ENCODE peak calls at places on chromosomes 13 and 19, in six cellular contexts. W is SK-N-SH, D is fibroblast of lung, F is IMR-90, Y is neuronal stem cell, N is PC-3. R is an unnamed sample.

GRCh38 chr13:37944476-37945442 is 75.2 kb upstream of the TRPC4 start:
- DNase-seq in W (no peak), D (peak; percentile 22), Y (no peak), N (no peak), F (peak; percentile 3), R (no peak)

GRCh38 chr13:50699874-50700663 is 143.4 kb downstream of the DLEU7 start:
- DNase-seq in W (no peak), D (peak; percentile 29), Y (no peak), N (no peak), F (no peak), R (no peak)

GRCh38 chr19:46546194-46546896 is 50.7 kb upstream of the PNMA8B start:
- DNase-seq in W (peak; percentile 62), N (peak; percentile 28), Y (no peak), F (peak; percentile 14), D (peak; percentile 15), R (peak; percentile 61)

GRCh38 chr19:6269101-6269886 is 10.5 kb downstream of the MLLT1 start:
- DNase-seq in D (no peak), F (no peak), W (no peak), Y (no peak), N (no peak), R (no peak)

GRCh38 chr19:49427339-49427738 is 2.2 kb downstream of the GFY start:
- DNase-seq in Y (no peak), F (no peak), N (no peak), D (no peak), W (no peak), R (no peak)

GRCh38 chr19:40190891-40191835 is at the start of gene MAP3K10:
- DNase-seq in D (peak; percentile 61), N (peak; percentile 61), W (peak; percentile 95), Y (peak; percentile 73), F (peak; percentile 51), R (peak; percentile 59)

GRCh38 chr13:73060251-73061160 is 1.7 kb downstream of the KLF5 start:
- DNase-seq in D (peak; percentile 78), W (peak; percentile 52), Y (peak; percentile 12), N (peak; percentile 60), F (peak; percentile 82), R (peak; percentile 63)

GRCh38 chr13:39767791-39768564 is 112.5 kb downstream of the COG6 start:
- DNase-seq in N (no peak), F (no peak), W (no peak), D (no peak), Y (no peak), R (no peak)

GRCh38 chr19:18439910-18440237 is 1.9 kb upstream of the ISYNA1 start:
- DNase-seq in F (no peak), W (no peak), Y (no peak), D (no peak), N (no peak), R (no peak)

GRCh38 chr19:18437481-18438330 is at the start of gene ISYNA1:
- DNase-seq in F (peak; percentile 20), Y (peak; percentile 69), W (peak; percentile 94), N (peak; percentile 28), D (no peak), R (peak; percentile 64)

GRCh38 chr19:18438331-18439024 is 545 bp upstream of the ISYNA1 start:
- DNase-seq in Y (no peak), N (no peak), F (no peak), W (no peak), D (no peak), R (peak; percentile 77)

GRCh38 chr19:18440421-18440877 is 2.5 kb upstream of the ISYNA1 start:
- DNase-seq in W (peak; percentile 64), F (no peak), D (no peak), Y (no peak), N (peak; percentile 41), R (no peak)

GRCh38 chr19:18439025-18439909 is 1.3 kb upstream of the ISYNA1 start:
- DNase-seq in F (peak; percentile 77), W (no peak), D (no peak), N (peak; percentile 50), Y (no peak), R (peak; percentile 74)
- H3K4me2 ChIP-seq in F (no peak overlapping the region), W (no peak overlapping the region), D (no peak overlapping the region), N (no peak overlapping the region), Y (peak overlapping the region; percentile 28), R (peak overlapping the region; percentile 80)

DNA sequence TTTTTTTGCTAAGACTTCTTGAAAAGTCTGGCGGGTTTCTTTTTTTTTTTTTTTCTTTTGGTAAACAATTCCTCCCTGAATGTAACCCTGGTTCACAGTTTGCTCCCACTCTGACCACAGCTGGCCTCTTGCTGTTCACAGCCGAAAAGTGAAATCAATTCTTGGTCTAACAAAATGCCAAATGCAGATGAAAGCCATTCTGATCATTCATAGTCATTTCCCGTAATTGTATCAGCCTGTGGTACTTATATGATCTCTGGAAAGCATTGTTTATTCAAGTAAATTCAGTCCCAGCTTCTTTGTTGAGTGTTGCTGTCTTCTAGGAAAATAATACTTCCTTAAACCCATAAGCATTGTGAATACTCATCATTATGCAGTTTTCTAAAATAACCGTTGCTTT is 87.5 kb downstream of the MAB21L1 start:
- DNase-seq in N (no peak), F (peak; percentile 3), W (peak; percentile 2), D (peak; percentile 64), Y (peak; percentile 2), R (no peak)
- H3K4me3 ChIP-seq in N (no peak overlapping the region), F (no peak overlapping the region), W (peak overlapping the region; percentile 30), D (peak overlapping the region; percentile 5), Y (no peak overlapping the region), R (no peak overlapping the region)

GRCh38 chr19:38076337-38076736 is 147.7 kb downstream of the DPF1 start:
- DNase-seq in W (no peak), Y (no peak), N (no peak), D (no peak), F (no peak), R (no peak)

GRCh38 chr19:38082256-38083118 is 141.5 kb downstream of the DPF1 start:
- DNase-seq in F (no peak), D (no peak), W (no peak), N (no peak), Y (no peak), R (no peak)

GRCh38 chr19:38081547-38082255 is 142.3 kb downstream of the DPF1 start:
- DNase-seq in F (no peak), W (no peak), D (no peak), Y (no peak), N (no peak), R (no peak)

GRCh38 chr19:38078302-38078930 is 145.6 kb downstream of the DPF1 start:
- DNase-seq in Y (no peak), F (no peak), W (no peak), D (no peak), N (no peak), R (no peak)

GRCh38 chr19:38079926-38080380 is 144.1 kb downstream of the DPF1 start:
- DNase-seq in W (no peak), N (peak; percentile 86), Y (no peak), F (peak; percentile 95), D (peak; percentile 75), R (peak; percentile 40)
- H3K4me2 ChIP-seq in W (peak overlapping the region; percentile 35), N (peak overlapping the region; percentile 53), Y (no peak overlapping the region), F (no peak overlapping the region), D (peak overlapping the region; percentile 46), R (peak overlapping the region; percentile 7)

DNA sequence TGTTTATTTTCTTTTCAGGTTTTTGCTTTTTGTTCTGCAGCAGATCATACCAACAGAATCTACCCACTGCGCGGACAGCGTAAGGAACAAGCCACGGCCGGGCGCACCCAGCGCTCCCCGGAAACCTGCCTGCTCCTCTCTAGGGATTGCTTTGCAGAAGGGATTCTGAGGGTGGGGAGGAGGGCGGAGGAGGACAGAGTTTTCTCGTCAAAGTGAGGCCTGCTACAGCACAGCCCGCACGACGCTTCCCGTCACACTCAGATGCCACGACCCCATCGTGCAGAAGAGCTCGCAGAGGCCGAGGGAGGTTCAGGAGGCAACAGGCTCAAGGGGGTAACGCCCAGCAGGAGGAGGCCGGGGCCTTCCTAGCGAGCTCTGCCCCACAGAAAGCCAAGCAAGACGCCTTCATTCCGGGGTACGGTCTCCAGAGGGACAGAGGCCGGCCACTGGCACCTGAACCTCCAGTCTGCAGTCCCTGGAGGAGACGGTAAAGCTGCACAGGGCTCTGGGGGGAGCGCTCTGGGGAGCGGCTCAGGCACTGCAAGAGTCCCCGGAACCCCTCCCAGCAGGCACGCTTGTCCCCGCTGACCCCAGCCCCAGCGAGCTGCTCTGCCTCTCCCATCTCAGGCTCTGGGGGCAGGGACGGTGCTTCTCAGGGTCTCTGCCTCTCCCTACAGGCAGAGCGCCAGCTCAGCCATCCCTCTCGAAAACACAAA is 6.9 kb downstream of the REXO1 start:
- DNase-seq in Y (no peak), D (no peak), N (no peak), F (no peak), W (no peak), R (no peak)
- H3K4me3 ChIP-seq in Y (no peak overlapping the region), D (peak overlapping the region; percentile 17), N (no peak overlapping the region), F (no peak overlapping the region), W (no peak overlapping the region), R (no peak overlapping the region)

R was measured in PC-9.